ENCODE peak calls at places on chromosome 13, in six cellular contexts. M is H1, S is breast epithelium, A is A549, N is vagina, G is body of pancreas. U is an unnamed sample.

GRCh38 chr13:76019421-76020044 is 383.4 kb downstream of the LMO7 start:
- DNase-seq in M (peak; percentile 78), S (no peak), A (no peak), N (no peak), G (no peak), U (no peak)

GRCh38 chr13:76832258-76832988 is 53.8 kb downstream of the KCTD12 start:
- DNase-seq in M (no peak), S (no peak), A (no peak), N (no peak), G (no peak), U (no peak)

GRCh38 chr13:112077729-112078128 is 10.8 kb downstream of the SOX1 start:
- DNase-seq in M (no peak), S (no peak), A (no peak), N (peak; percentile 22), G (no peak), U (no peak)

GRCh38 chr13:48112896-48113525 is 18.1 kb upstream of the MED4 start:
- DNase-seq in M (no peak), S (no peak), A (no peak), N (no peak), G (no peak), U (no peak)

GRCh38 chr13:111269508-111269907 is 50.9 kb upstream of the TEX29 start:
- DNase-seq in M (no peak), S (no peak), A (no peak), N (no peak), G (no peak), U (no peak)

GRCh38 chr13:43905435-43906031 is 25.8 kb downstream of the LACC1 start:
- DNase-seq in M (no peak), S (no peak), A (no peak), N (no peak), G (peak; percentile 28), U (peak; percentile 43)

GRCh38 chr13:79434578-79434977 is 28.5 kb upstream of the RBM26 start:
- DNase-seq in M (no peak), S (no peak), A (no peak), N (no peak), G (no peak), U (no peak)

GRCh38 chr13:28329395-28330158 is 165.4 kb downstream of the FLT1 start:
- DNase-seq in M (no peak), S (no peak), A (no peak), N (no peak), G (no peak), U (no peak)

GRCh38 chr13:96935971-96936370 is 58.3 kb downstream of the OXGR1 start:
- DNase-seq in M (no peak), S (no peak), A (no peak), N (no peak), G (no peak), U (no peak)

GRCh38 chr13:83995930-83996329 is 113.7 kb upstream of the SLITRK1 start:
- DNase-seq in M (no peak), S (no peak), A (no peak), N (no peak), G (no peak), U (no peak)

GRCh38 chr13:36431204-36432105 is 840 bp upstream of the CCNA1 start:
- DNase-seq in M (no peak), S (no peak), A (no peak), N (no peak), G (no peak), U (no peak)

GRCh38 chr13:66665991-66666390 is 564.1 kb downstream of the PCDH9 start:
- DNase-seq in M (no peak), S (peak; percentile 65), A (no peak), N (no peak), G (peak; percentile 12), U (no peak)

GRCh38 chr13:66405908-66406802 is 824.0 kb downstream of the PCDH9 start:
- DNase-seq in M (no peak), S (peak; percentile 50), A (no peak), N (no peak), G (no peak), U (no peak)

GRCh38 chr13:86051134-86052103 is 252.2 kb upstream of the SLITRK6 start:
- DNase-seq in M (no peak), S (no peak), A (no peak), N (no peak), G (no peak), U (no peak)

GRCh38 chr13:94712287-94712811 is at the start of gene SOX21:
- DNase-seq in M (peak; percentile 80), S (no peak), A (no peak), N (peak; percentile 77), G (no peak), U (peak; percentile 82)

GRCh38 chr13:109673477-109673876 is 112.9 kb downstream of the IRS2 start:
- DNase-seq in M (no peak), S (no peak), A (no peak), N (no peak), G (no peak), U (no peak)

GRCh38 chr13:45209229-45209628 is 8.4 kb upstream of the KCTD4 start:
- DNase-seq in M (no peak), S (no peak), A (no peak), N (no peak), G (no peak), U (no peak)

GRCh38 chr13:45208132-45208531 is 7.3 kb upstream of the KCTD4 start:
- DNase-seq in M (no peak), S (no peak), A (no peak), N (no peak), G (no peak), U (no peak)

GRCh38 chr13:45205124-45205523 is 4.3 kb upstream of the KCTD4 start:
- DNase-seq in M (no peak), S (no peak), A (no peak), N (no peak), G (no peak), U (no peak)

GRCh38 chr13:45207319-45207718 is 6.5 kb upstream of the KCTD4 start:
- DNase-seq in M (no peak), S (no peak), A (no peak), N (no peak), G (peak; percentile 13), U (no peak)

DNA sequence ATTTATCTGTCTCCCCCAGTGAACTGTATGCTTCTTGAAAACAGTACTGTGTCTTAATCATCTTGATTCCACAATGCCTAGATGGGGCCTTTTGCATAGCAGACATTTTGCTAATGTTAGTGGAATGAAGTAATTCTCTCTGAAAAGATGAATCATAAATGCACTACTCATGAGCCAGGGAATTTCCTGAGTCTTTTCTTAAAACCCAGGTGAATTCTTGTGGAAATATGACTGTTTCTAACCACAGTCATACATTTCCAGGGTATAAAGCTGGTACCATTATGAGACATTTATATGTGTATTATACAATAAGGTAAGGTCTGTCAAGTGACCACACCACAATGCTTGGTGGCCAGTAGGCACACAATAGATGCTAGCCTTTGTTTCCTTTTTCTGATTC is 5.5 kb upstream of the KCTD4 start:
- DNase-seq in M (no peak), S (no peak), A (peak; percentile 28), N (no peak), G (no peak), U (no peak)
- H3K4me3 ChIP-seq in M (no peak overlapping the region), S (no peak overlapping the region), A (no peak overlapping the region), N (no peak overlapping the region), G (no peak overlapping the region), U (no peak overlapping the region)

GRCh38 chr13:40386586-40386985 is 279.9 kb downstream of the FOXO1 start:
- DNase-seq in M (no peak), S (no peak), A (no peak), N (peak; percentile 10), G (no peak), U (no peak)

GRCh38 chr13:40387775-40388174 is 278.7 kb downstream of the FOXO1 start:
- DNase-seq in M (no peak), S (no peak), A (no peak), N (peak; percentile 32), G (no peak), U (no peak)

GRCh38 chr13:40390290-40391008 is 276.0 kb downstream of the FOXO1 start:
- DNase-seq in M (no peak), S (no peak), A (no peak), N (no peak), G (no peak), U (no peak)

GRCh38 chr13:40389081-40389641 is 277.3 kb downstream of the FOXO1 start:
- DNase-seq in M (no peak), S (no peak), A (no peak), N (no peak), G (no peak), U (no peak)

GRCh38 chr13:40388617-40389016 is 277.8 kb downstream of the FOXO1 start:
- DNase-seq in M (no peak), S (peak; percentile 23), A (no peak), N (no peak), G (no peak), U (no peak)
- TF ChIP-seq POLR2A in M (no peak), S (no peak), A (no peak), N (no peak), G (no peak), U (no peak)

GRCh38 chr13:40973409-40973808 is 45.7 kb downstream of the ELF1 start:
- DNase-seq in M (no peak), S (no peak), A (no peak), N (no peak), G (no peak), U (no peak)

GRCh38 chr13:40971321-40971720 is 47.8 kb downstream of the ELF1 start:
- DNase-seq in M (no peak), S (no peak), A (no peak), N (no peak), G (no peak), U (no peak)

GRCh38 chr13:40975441-40975840 is 43.7 kb downstream of the ELF1 start:
- DNase-seq in M (no peak), S (no peak), A (no peak), N (no peak), G (no peak), U (no peak)

GRCh38 chr13:40970803-40971202 is 48.3 kb downstream of the ELF1 start:
- DNase-seq in M (no peak), S (no peak), A (no peak), N (no peak), G (no peak), U (no peak)

GRCh38 chr13:40974460-40975407 is 44.4 kb downstream of the ELF1 start:
- DNase-seq in M (no peak), S (no peak), A (peak; percentile 25), N (no peak), G (peak; percentile 38), U (no peak)
- TF ChIP-seq CTCF in M (peak; percentile 13), S (no peak), A (peak; percentile 22), N (no peak), G (peak; percentile 47), U (no peak)

DNA sequence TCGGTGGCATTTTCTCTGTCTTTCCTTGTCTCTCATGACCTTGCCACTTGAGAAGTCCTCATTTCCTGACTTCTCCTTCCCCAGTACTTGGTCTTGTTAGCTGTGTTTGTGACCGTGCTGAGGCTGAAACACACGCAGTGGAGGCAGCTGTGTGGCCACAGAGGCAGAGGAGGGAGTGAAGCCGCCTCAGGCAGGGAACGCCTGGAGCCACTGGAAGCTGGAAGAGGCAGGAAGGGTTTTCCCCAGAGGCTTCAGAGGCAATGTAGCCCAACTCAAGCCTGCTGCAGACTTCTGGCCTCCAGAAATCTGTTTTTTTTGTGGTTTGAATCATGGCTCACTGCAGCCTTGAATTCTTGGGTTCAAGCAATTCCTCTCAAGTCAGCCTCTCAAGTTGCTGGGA is 29.3 kb upstream of the ARGLU1 start:
- DNase-seq in M (no peak), S (no peak), A (no peak), N (no peak), G (no peak), U (no peak)
- H3K4me3 ChIP-seq in M (no peak overlapping the region), S (no peak overlapping the region), A (no peak overlapping the region), N (no peak overlapping the region), G (no peak overlapping the region), U (no peak overlapping the region)

GRCh38 chr13:24182703-24183081 is 22.2 kb downstream of the SPATA13 start:
- DNase-seq in M (no peak), S (no peak), A (no peak), N (no peak), G (peak; percentile 74), U (no peak)
- TF ChIP-seq POLR2A in M (no peak), S (no peak), A (no peak), N (no peak), G (no peak), U (no peak)